ENCODE peak calls at places on chromosomes 4 and X, in nine cellular contexts. One of them, this sample, is unnamed.

GRCh38 chrX:17086317-17086716 is 139.9 kb downstream of the REPS2 start:
- DNase-seq in NCI-H460: no peak
- DNase-seq in D341Med: no peak
- DNase-seq in psoas muscle: no peak
- DNase-seq in vagina: no peak
- DNase-seq in BJ: no peak
- DNase-seq in SW480: no peak
- DNase-seq in activated CD4-positive, alpha-beta T cell treated with anti-CD3 and anti-CD28 coated beads for 1 hour: no peak
- DNase-seq in IMR-90: no peak
- DNase-seq in this sample: no peak

GRCh38 chr4:1972414-1972813 is 36.4 kb downstream of the NELFA start:
- DNase-seq in NCI-H460: no peak
- DNase-seq in D341Med: peak; percentile 28
- DNase-seq in psoas muscle: peak; percentile 14
- DNase-seq in vagina: no peak
- DNase-seq in BJ: no peak
- DNase-seq in SW480: no peak
- DNase-seq in activated CD4-positive, alpha-beta T cell treated with anti-CD3 and anti-CD28 coated beads for 1 hour: no peak
- DNase-seq in IMR-90: no peak
- DNase-seq in this sample: no peak

GRCh38 chr4:153603258-153603657 is 80.8 kb upstream of the TLR2 start:
- DNase-seq in NCI-H460: no peak
- DNase-seq in D341Med: no peak
- DNase-seq in psoas muscle: no peak
- DNase-seq in vagina: no peak
- DNase-seq in BJ: no peak
- DNase-seq in SW480: no peak
- DNase-seq in activated CD4-positive, alpha-beta T cell treated with anti-CD3 and anti-CD28 coated beads for 1 hour: no peak
- DNase-seq in IMR-90: no peak
- DNase-seq in this sample: no peak

GRCh38 chr4:119540249-119540648 is 88.4 kb downstream of the PDE5A start:
- DNase-seq in NCI-H460: no peak
- DNase-seq in D341Med: no peak
- DNase-seq in psoas muscle: no peak
- DNase-seq in vagina: no peak
- DNase-seq in BJ: no peak
- DNase-seq in SW480: no peak
- DNase-seq in activated CD4-positive, alpha-beta T cell treated with anti-CD3 and anti-CD28 coated beads for 1 hour: no peak
- DNase-seq in IMR-90: peak; percentile 64
- DNase-seq in this sample: no peak

GRCh38 chr4:41349021-41349420 is 92.3 kb downstream of the UCHL1 start:
- DNase-seq in NCI-H460: no peak
- DNase-seq in D341Med: no peak
- DNase-seq in psoas muscle: no peak
- DNase-seq in vagina: no peak
- DNase-seq in BJ: no peak
- DNase-seq in SW480: no peak
- DNase-seq in activated CD4-positive, alpha-beta T cell treated with anti-CD3 and anti-CD28 coated beads for 1 hour: no peak
- DNase-seq in IMR-90: no peak
- DNase-seq in this sample: no peak

GRCh38 chr4:52059372-52059771 is 8.3 kb downstream of the SPATA18 start:
- DNase-seq in NCI-H460: no peak
- DNase-seq in D341Med: no peak
- DNase-seq in psoas muscle: no peak
- DNase-seq in vagina: no peak
- DNase-seq in BJ: no peak
- DNase-seq in SW480: no peak
- DNase-seq in activated CD4-positive, alpha-beta T cell treated with anti-CD3 and anti-CD28 coated beads for 1 hour: no peak
- DNase-seq in IMR-90: peak; percentile 46
- DNase-seq in this sample: no peak

GRCh38 chr4:182194115-182194834 is 48.9 kb upstream of the TENM3 start:
- DNase-seq in NCI-H460: no peak
- DNase-seq in D341Med: no peak
- DNase-seq in psoas muscle: no peak
- DNase-seq in vagina: no peak
- DNase-seq in BJ: no peak
- DNase-seq in SW480: no peak
- DNase-seq in activated CD4-positive, alpha-beta T cell treated with anti-CD3 and anti-CD28 coated beads for 1 hour: no peak
- DNase-seq in IMR-90: no peak
- DNase-seq in this sample: no peak

GRCh38 chr4:5051210-5051691 is at the start of gene STK32B:
- DNase-seq in NCI-H460: peak; percentile 33
- DNase-seq in D341Med: peak; percentile 74
- DNase-seq in psoas muscle: peak; percentile 79
- DNase-seq in vagina: peak; percentile 61
- DNase-seq in BJ: no peak
- DNase-seq in SW480: no peak
- DNase-seq in activated CD4-positive, alpha-beta T cell treated with anti-CD3 and anti-CD28 coated beads for 1 hour: no peak
- DNase-seq in IMR-90: peak; percentile 82
- DNase-seq in this sample: peak; percentile 92

GRCh38 chrX:106391284-106391852 is 220.4 kb upstream of the RADX start:
- DNase-seq in NCI-H460: no peak
- DNase-seq in D341Med: no peak
- DNase-seq in psoas muscle: no peak
- DNase-seq in vagina: no peak
- DNase-seq in BJ: no peak
- DNase-seq in SW480: no peak
- DNase-seq in activated CD4-positive, alpha-beta T cell treated with anti-CD3 and anti-CD28 coated beads for 1 hour: no peak
- DNase-seq in IMR-90: no peak
- DNase-seq in this sample: no peak

GRCh38 chr4:107744532-107744931 is 24.5 kb upstream of the PAPSS1 start:
- DNase-seq in NCI-H460: no peak
- DNase-seq in D341Med: no peak
- DNase-seq in psoas muscle: no peak
- DNase-seq in vagina: no peak
- DNase-seq in BJ: no peak
- DNase-seq in SW480: no peak
- DNase-seq in activated CD4-positive, alpha-beta T cell treated with anti-CD3 and anti-CD28 coated beads for 1 hour: no peak
- DNase-seq in IMR-90: no peak
- DNase-seq in this sample: no peak

GRCh38 chr4:112766422-112766821 is 129.5 kb downstream of the LARP7 start:
- DNase-seq in NCI-H460: no peak
- DNase-seq in D341Med: peak; percentile 50
- DNase-seq in psoas muscle: no peak
- DNase-seq in vagina: no peak
- DNase-seq in BJ: no peak
- DNase-seq in SW480: peak; percentile 22
- DNase-seq in activated CD4-positive, alpha-beta T cell treated with anti-CD3 and anti-CD28 coated beads for 1 hour: no peak
- DNase-seq in IMR-90: peak; percentile 17
- DNase-seq in this sample: peak; percentile 14

GRCh38 chr4:6965329-6965728 is 55.7 kb downstream of the TBC1D14 start:
- DNase-seq in NCI-H460: no peak
- DNase-seq in D341Med: no peak
- DNase-seq in psoas muscle: no peak
- DNase-seq in vagina: no peak
- DNase-seq in BJ: no peak
- DNase-seq in SW480: no peak
- DNase-seq in activated CD4-positive, alpha-beta T cell treated with anti-CD3 and anti-CD28 coated beads for 1 hour: no peak
- DNase-seq in IMR-90: no peak
- DNase-seq in this sample: no peak